ENCODE peak calls at places on chromosomes 13 and 19, in ten cellular contexts. One of them, this sample, is unnamed.
A peak's percentile ranks its signal among the peaks of the same experiment; 100 is the strongest.

GRCh38 chr19:17497149-17497798 is 14.2 kb upstream of the PGLS start:
- DNase-seq in left ventricle myocardium inferior: no peak
- DNase-seq in colonic mucosa: peak; percentile 32
- DNase-seq in BJ: no peak
- DNase-seq in fibroblast of pulmonary artery: no peak
- DNase-seq in psoas muscle: no peak
- DNase-seq in fibroblast of lung: no peak
- DNase-seq in AG04449: no peak
- DNase-seq in DND-41: no peak
- DNase-seq in PC-3: no peak
- DNase-seq in this sample: no peak

GRCh38 chr13:96109125-96109524 is 19.2 kb downstream of the HS6ST3 start:
- DNase-seq in left ventricle myocardium inferior: no peak
- DNase-seq in colonic mucosa: no peak
- DNase-seq in BJ: no peak
- DNase-seq in fibroblast of pulmonary artery: no peak
- DNase-seq in psoas muscle: no peak
- DNase-seq in fibroblast of lung: no peak
- DNase-seq in AG04449: no peak
- DNase-seq in DND-41: no peak
- DNase-seq in PC-3: no peak
- DNase-seq in this sample: no peak

GRCh38 chr13:45626731-45627374 is 11.3 kb upstream of the ERICH6B start:
- DNase-seq in left ventricle myocardium inferior: no peak
- DNase-seq in colonic mucosa: no peak
- DNase-seq in BJ: no peak
- DNase-seq in fibroblast of pulmonary artery: no peak
- DNase-seq in psoas muscle: no peak
- DNase-seq in fibroblast of lung: no peak
- DNase-seq in AG04449: no peak
- DNase-seq in DND-41: no peak
- DNase-seq in PC-3: peak; percentile 42
- DNase-seq in this sample: no peak

GRCh38 chr19:11152318-11153062 is 3.1 kb downstream of the SPC24 start:
- DNase-seq in left ventricle myocardium inferior: peak; percentile 72
- DNase-seq in colonic mucosa: peak; percentile 73
- DNase-seq in BJ: no peak
- DNase-seq in fibroblast of pulmonary artery: peak; percentile 90
- DNase-seq in psoas muscle: peak; percentile 82
- DNase-seq in fibroblast of lung: peak; percentile 92
- DNase-seq in AG04449: no peak
- DNase-seq in DND-41: no peak
- DNase-seq in PC-3: peak; percentile 82
- DNase-seq in this sample: peak; percentile 59

GRCh38 chr13:48403151-48403631 is 9.7 kb downstream of the LPAR6 start:
- DNase-seq in left ventricle myocardium inferior: no peak
- DNase-seq in colonic mucosa: no peak
- DNase-seq in BJ: no peak
- DNase-seq in fibroblast of pulmonary artery: peak; percentile 61
- DNase-seq in psoas muscle: no peak
- DNase-seq in fibroblast of lung: peak; percentile 63
- DNase-seq in AG04449: no peak
- DNase-seq in DND-41: no peak
- DNase-seq in PC-3: no peak
- DNase-seq in this sample: no peak

GRCh38 chr13:71169125-71169524 is 697.9 kb downstream of the DACH1 start:
- DNase-seq in left ventricle myocardium inferior: no peak
- DNase-seq in colonic mucosa: no peak
- DNase-seq in BJ: no peak
- DNase-seq in fibroblast of pulmonary artery: no peak
- DNase-seq in psoas muscle: no peak
- DNase-seq in fibroblast of lung: peak; percentile 47
- DNase-seq in AG04449: no peak
- DNase-seq in DND-41: no peak
- DNase-seq in PC-3: no peak
- DNase-seq in this sample: no peak

GRCh38 chr13:64293923-64294322 is 2878.3 kb upstream of the PCDH20 start:
- DNase-seq in left ventricle myocardium inferior: no peak
- DNase-seq in colonic mucosa: no peak
- DNase-seq in BJ: no peak
- DNase-seq in fibroblast of pulmonary artery: peak; percentile 6
- DNase-seq in psoas muscle: no peak
- DNase-seq in fibroblast of lung: peak; percentile 41
- DNase-seq in AG04449: no peak
- DNase-seq in DND-41: no peak
- DNase-seq in PC-3: peak; percentile 62
- DNase-seq in this sample: peak; percentile 10

GRCh38 chr19:17340871-17341357 is 3.6 kb downstream of the GTPBP3 start:
- DNase-seq in left ventricle myocardium inferior: no peak
- DNase-seq in colonic mucosa: no peak
- DNase-seq in BJ: no peak
- DNase-seq in fibroblast of pulmonary artery: no peak
- DNase-seq in psoas muscle: no peak
- DNase-seq in fibroblast of lung: no peak
- DNase-seq in AG04449: no peak
- DNase-seq in DND-41: no peak
- DNase-seq in PC-3: no peak
- DNase-seq in this sample: no peak

GRCh38 chr13:105937451-105937850 is 598.0 kb downstream of the EFNB2 start:
- DNase-seq in left ventricle myocardium inferior: no peak
- DNase-seq in colonic mucosa: no peak
- DNase-seq in BJ: peak; percentile 62
- DNase-seq in fibroblast of pulmonary artery: no peak
- DNase-seq in psoas muscle: no peak
- DNase-seq in fibroblast of lung: no peak
- DNase-seq in AG04449: no peak
- DNase-seq in DND-41: no peak
- DNase-seq in PC-3: peak; percentile 13
- DNase-seq in this sample: no peak

GRCh38 chr13:74687452-74688180 is 553.4 kb upstream of the KLF12 start:
- DNase-seq in left ventricle myocardium inferior: no peak
- DNase-seq in colonic mucosa: no peak
- DNase-seq in BJ: no peak
- DNase-seq in fibroblast of pulmonary artery: no peak
- DNase-seq in psoas muscle: no peak
- DNase-seq in fibroblast of lung: no peak
- DNase-seq in AG04449: no peak
- DNase-seq in DND-41: no peak
- DNase-seq in PC-3: no peak
- DNase-seq in this sample: no peak

DNA sequence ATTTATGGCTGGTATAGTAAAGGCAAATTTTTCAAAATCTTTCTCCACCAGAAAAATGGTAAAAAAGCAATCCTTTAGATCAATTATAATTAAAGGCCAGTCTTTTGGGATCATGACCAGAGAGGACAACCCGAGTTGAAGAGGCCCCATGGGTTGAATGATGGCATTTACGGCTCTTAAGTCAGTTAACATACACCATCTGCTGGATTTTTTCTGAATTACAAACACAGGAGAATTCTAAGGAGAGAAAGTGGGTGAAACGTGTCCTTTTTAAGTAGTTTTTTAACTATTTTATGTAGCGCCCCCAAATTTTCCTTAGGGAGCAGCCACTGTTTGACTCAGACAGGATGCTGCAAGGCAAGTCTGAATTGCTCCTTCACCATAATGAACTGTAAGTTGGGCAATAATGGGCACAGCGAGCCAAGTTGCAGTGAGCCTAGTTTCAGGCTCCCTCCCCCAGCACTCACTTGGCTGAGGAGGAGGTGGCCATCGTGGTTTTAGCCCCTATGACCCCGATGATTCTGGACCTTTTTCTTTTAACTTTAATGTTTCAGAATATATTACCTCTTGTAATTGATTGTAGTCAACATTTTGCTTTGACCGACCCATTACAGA is 13.6 kb upstream of the ZNF611 start:
- DNase-seq in left ventricle myocardium inferior: no peak
- DNase-seq in colonic mucosa: no peak
- DNase-seq in BJ: no peak
- DNase-seq in fibroblast of pulmonary artery: peak; percentile 61
- DNase-seq in psoas muscle: peak; percentile 37
- DNase-seq in fibroblast of lung: peak; percentile 65
- DNase-seq in AG04449: no peak
- DNase-seq in DND-41: no peak
- DNase-seq in PC-3: peak; percentile 67
- DNase-seq in this sample: peak; percentile 55
- TF ChIP-seq CTCF in left ventricle myocardium inferior: peak; percentile 52
- TF ChIP-seq CTCF in colonic mucosa: no peak
- TF ChIP-seq CTCF in BJ: peak; percentile 38
- TF ChIP-seq CTCF in fibroblast of pulmonary artery: peak; percentile 34
- TF ChIP-seq CTCF in psoas muscle: peak; percentile 27
- TF ChIP-seq CTCF in fibroblast of lung: peak; percentile 28
- TF ChIP-seq CTCF in AG04449: no peak
- TF ChIP-seq CTCF in DND-41: peak; percentile 46
- TF ChIP-seq CTCF in PC-3: peak; percentile 73
- TF ChIP-seq CTCF in this sample: peak; percentile 34

DNA sequence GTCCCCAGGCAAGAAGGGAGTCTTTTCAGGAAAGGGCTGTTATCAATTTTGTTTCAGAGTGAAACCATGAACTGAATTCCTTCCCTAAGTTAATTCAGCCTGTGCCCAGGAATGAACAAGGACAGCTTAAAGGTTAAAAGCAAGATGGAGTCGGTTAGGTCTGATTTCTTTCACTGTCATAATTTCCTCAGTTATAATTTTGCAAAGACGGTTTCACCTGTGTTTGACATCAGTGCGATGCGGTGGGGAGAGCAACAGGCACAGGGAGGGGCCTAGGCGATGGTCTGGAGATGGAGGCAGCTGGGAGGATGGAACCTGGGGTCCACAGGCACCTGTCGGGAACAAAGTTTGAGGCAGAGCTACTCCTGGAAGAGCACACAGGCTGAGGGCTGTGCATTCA is 5.9 kb upstream of the ZNF552 start:
- DNase-seq in left ventricle myocardium inferior: no peak
- DNase-seq in colonic mucosa: no peak
- DNase-seq in BJ: no peak
- DNase-seq in fibroblast of pulmonary artery: no peak
- DNase-seq in psoas muscle: no peak
- DNase-seq in fibroblast of lung: no peak
- DNase-seq in AG04449: no peak
- DNase-seq in DND-41: no peak
- DNase-seq in PC-3: no peak
- DNase-seq in this sample: no peak
- H3K4me3 ChIP-seq in left ventricle myocardium inferior: peak overlapping the region; percentile 85
- H3K4me3 ChIP-seq in colonic mucosa: peak overlapping the region; percentile 75
- H3K4me3 ChIP-seq in BJ: peak overlapping the region; percentile 98
- H3K4me3 ChIP-seq in fibroblast of pulmonary artery: peak overlapping the region; percentile 96
- H3K4me3 ChIP-seq in psoas muscle: peak overlapping the region; percentile 92
- H3K4me3 ChIP-seq in fibroblast of lung: peak overlapping the region; percentile 96
- H3K4me3 ChIP-seq in AG04449: peak overlapping the region; percentile 96
- H3K4me3 ChIP-seq in DND-41: peak overlapping the region; percentile 95
- H3K4me3 ChIP-seq in PC-3: peak overlapping the region; percentile 90
- H3K4me3 ChIP-seq in this sample: peak overlapping the region; percentile 98

GRCh38 chr13:76888421-76888820 is 2.2 kb upstream of the KCTD12 start:
- DNase-seq in left ventricle myocardium inferior: no peak
- DNase-seq in colonic mucosa: no peak
- DNase-seq in BJ: no peak
- DNase-seq in fibroblast of pulmonary artery: no peak
- DNase-seq in psoas muscle: no peak
- DNase-seq in fibroblast of lung: no peak
- DNase-seq in AG04449: no peak
- DNase-seq in DND-41: no peak
- DNase-seq in PC-3: no peak
- DNase-seq in this sample: peak; percentile 56

GRCh38 chr13:76889254-76889653 is 3.0 kb upstream of the KCTD12 start:
- DNase-seq in left ventricle myocardium inferior: no peak
- DNase-seq in colonic mucosa: no peak
- DNase-seq in BJ: no peak
- DNase-seq in fibroblast of pulmonary artery: no peak
- DNase-seq in psoas muscle: no peak
- DNase-seq in fibroblast of lung: no peak
- DNase-seq in AG04449: no peak
- DNase-seq in DND-41: no peak
- DNase-seq in PC-3: no peak
- DNase-seq in this sample: peak; percentile 93

GRCh38 chr13:76894401-76895110 is 8.4 kb upstream of the KCTD12 start:
- DNase-seq in left ventricle myocardium inferior: no peak
- DNase-seq in colonic mucosa: no peak
- DNase-seq in BJ: no peak
- DNase-seq in fibroblast of pulmonary artery: no peak
- DNase-seq in psoas muscle: no peak
- DNase-seq in fibroblast of lung: no peak
- DNase-seq in AG04449: no peak
- DNase-seq in DND-41: no peak
- DNase-seq in PC-3: peak; percentile 62
- DNase-seq in this sample: peak; percentile 81

GRCh38 chr13:76890036-76890435 is 3.8 kb upstream of the KCTD12 start:
- DNase-seq in left ventricle myocardium inferior: no peak
- DNase-seq in colonic mucosa: no peak
- DNase-seq in BJ: no peak
- DNase-seq in fibroblast of pulmonary artery: peak; percentile 33
- DNase-seq in psoas muscle: no peak
- DNase-seq in fibroblast of lung: peak; percentile 22
- DNase-seq in AG04449: no peak
- DNase-seq in DND-41: no peak
- DNase-seq in PC-3: peak; percentile 8
- DNase-seq in this sample: peak; percentile 95

DNA sequence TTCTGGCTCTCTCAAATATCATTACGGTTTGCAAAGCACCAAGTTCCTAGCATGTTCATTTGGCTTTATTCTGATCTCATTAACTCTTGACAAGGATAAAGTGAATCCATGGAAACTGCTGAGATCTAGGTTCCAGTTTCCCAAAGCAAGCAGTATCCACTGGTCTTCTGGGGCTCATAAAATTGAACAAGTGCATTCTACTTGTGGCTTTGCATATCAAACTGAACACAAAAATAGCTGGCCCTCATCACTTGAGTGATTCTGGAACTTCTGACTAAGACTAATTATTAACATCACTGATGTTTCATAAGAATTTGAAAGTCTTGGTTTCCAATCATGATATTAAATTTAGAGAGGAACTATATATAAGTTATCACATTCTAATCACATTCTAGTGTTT is 6.3 kb upstream of the KCTD12 start:
- DNase-seq in left ventricle myocardium inferior: no peak
- DNase-seq in colonic mucosa: no peak
- DNase-seq in BJ: no peak
- DNase-seq in fibroblast of pulmonary artery: no peak
- DNase-seq in psoas muscle: no peak
- DNase-seq in fibroblast of lung: no peak
- DNase-seq in AG04449: no peak
- DNase-seq in DND-41: no peak
- DNase-seq in PC-3: no peak
- DNase-seq in this sample: no peak
- TF ChIP-seq CTCF in left ventricle myocardium inferior: no peak
- TF ChIP-seq CTCF in colonic mucosa: no peak
- TF ChIP-seq CTCF in BJ: no peak
- TF ChIP-seq CTCF in fibroblast of pulmonary artery: no peak
- TF ChIP-seq CTCF in psoas muscle: no peak
- TF ChIP-seq CTCF in fibroblast of lung: no peak
- TF ChIP-seq CTCF in AG04449: no peak
- TF ChIP-seq CTCF in DND-41: no peak
- TF ChIP-seq CTCF in PC-3: no peak
- TF ChIP-seq CTCF in this sample: no peak

DNA sequence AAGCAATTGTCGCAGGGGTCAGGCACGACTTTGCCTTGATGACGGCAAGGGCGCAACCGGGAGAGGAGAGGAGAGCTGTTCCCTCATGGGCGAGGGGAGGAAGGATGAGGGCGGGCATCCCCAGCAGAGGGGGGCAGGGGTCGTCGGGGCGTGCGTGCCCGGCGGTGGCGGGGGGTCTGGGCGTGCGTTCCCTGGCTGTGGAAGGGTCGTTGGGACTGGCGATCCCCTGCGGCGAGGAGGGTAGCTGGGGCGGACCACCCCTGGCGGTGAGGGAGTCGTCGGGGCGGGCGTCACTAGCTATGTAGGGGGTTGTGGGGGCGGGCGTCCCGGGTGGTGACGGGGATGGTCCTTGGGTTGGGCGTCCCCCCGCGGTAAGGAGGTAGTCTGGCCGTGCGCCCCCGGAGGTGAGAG is 1.7 kb downstream of the COMP start:
- DNase-seq in left ventricle myocardium inferior: no peak
- DNase-seq in colonic mucosa: no peak
- DNase-seq in BJ: no peak
- DNase-seq in fibroblast of pulmonary artery: no peak
- DNase-seq in psoas muscle: no peak
- DNase-seq in fibroblast of lung: no peak
- DNase-seq in AG04449: no peak
- DNase-seq in DND-41: no peak
- DNase-seq in PC-3: no peak
- DNase-seq in this sample: no peak
- H3K4me3 ChIP-seq in left ventricle myocardium inferior: peak overlapping the region; percentile 56
- H3K4me3 ChIP-seq in colonic mucosa: no peak overlapping the region
- H3K4me3 ChIP-seq in BJ: no peak overlapping the region
- H3K4me3 ChIP-seq in fibroblast of pulmonary artery: no peak overlapping the region
- H3K4me3 ChIP-seq in psoas muscle: peak overlapping the region; percentile 49
- H3K4me3 ChIP-seq in fibroblast of lung: no peak overlapping the region
- H3K4me3 ChIP-seq in AG04449: no peak overlapping the region
- H3K4me3 ChIP-seq in DND-41: no peak overlapping the region
- H3K4me3 ChIP-seq in PC-3: no peak overlapping the region
- H3K4me3 ChIP-seq in this sample: no peak overlapping the region

This sample was measured in epithelial cell of esophagus.